ENCODE peak calls at places on chromosome 20, in four cellular contexts. I, W, S and N are unnamed samples.

GRCh38 chr20:32168184-32168910 is 39.2 kb downstream of the PLAGL2 start:
- DNase-seq in S (no peak), W (peak), I (no peak), N (no peak)

GRCh38 chr20:17445561-17445960 is 85.6 kb downstream of the BFSP1 start:
- DNase-seq in W (no peak), I (no peak), S (peak), N (no peak)

GRCh38 chr20:17023811-17024210 is 203.0 kb upstream of the PCSK2 start:
- DNase-seq in I (no peak), W (no peak), S (no peak), N (no peak)

GRCh38 chr20:57478176-57478575 is 46.8 kb downstream of the CTCFL start:
- DNase-seq in W (no peak), S (no peak), I (no peak), N (no peak)

GRCh38 chr20:46683939-46684750 is 5.1 kb downstream of the TP53RK start:
- DNase-seq in S (peak), I (peak), W (peak), N (peak)

GRCh38 chr20:18684775-18685174 is 96.9 kb downstream of the DTD1 start:
- DNase-seq in S (no peak), I (no peak), W (no peak), N (no peak)

GRCh38 chr20:25389381-25389857 is 1.2 kb downstream of the ABHD12 start:
- DNase-seq in I (no peak), W (no peak), S (no peak), N (no peak)

GRCh38 chr20:44626278-44626677 is 25.2 kb downstream of the ADA start:
- DNase-seq in W (no peak), S (no peak), I (no peak), N (no peak)

GRCh38 chr20:44287272-44288097 is 23.5 kb downstream of the FITM2 start:
- DNase-seq in S (no peak), I (no peak), W (no peak), N (no peak)

GRCh38 chr20:61330441-61330840 is 78.4 kb downstream of the CDH4 start:
- DNase-seq in S (no peak), W (no peak), I (no peak), N (no peak)

GRCh38 chr20:17640875-17641378 is 41.1 kb downstream of the RRBP1 start:
- DNase-seq in W (no peak), S (no peak), I (no peak), N (no peak)

GRCh38 chr20:19260412-19261090 is 48.1 kb downstream of the SLC24A3 start:
- DNase-seq in W (no peak), I (no peak), S (no peak), N (no peak)

GRCh38 chr20:3889489-3890409 is 562 bp downstream of the PANK2 start:
- DNase-seq in I (peak), W (peak), S (peak), N (peak)

GRCh38 chr20:19070036-19070435 is 142.4 kb upstream of the SLC24A3 start:
- DNase-seq in W (no peak), I (no peak), S (no peak), N (no peak)

GRCh38 chr20:47358672-47359532 is 2.4 kb upstream of the ZMYND8 start:
- DNase-seq in W (peak), S (peak), I (peak), N (peak)

GRCh38 chr20:22652685-22653568 is 68.6 kb upstream of the FOXA2 start:
- DNase-seq in S (no peak), W (no peak), I (no peak), N (no peak)

GRCh38 chr20:56875052-56875663 is 246.1 kb downstream of the TFAP2C start:
- DNase-seq in I (no peak), W (peak), S (no peak), N (no peak)

GRCh38 chr20:46376196-46376785 is 30.1 kb downstream of the ELMO2 start:
- DNase-seq in I (no peak), S (no peak), W (no peak), N (no peak)

DNA sequence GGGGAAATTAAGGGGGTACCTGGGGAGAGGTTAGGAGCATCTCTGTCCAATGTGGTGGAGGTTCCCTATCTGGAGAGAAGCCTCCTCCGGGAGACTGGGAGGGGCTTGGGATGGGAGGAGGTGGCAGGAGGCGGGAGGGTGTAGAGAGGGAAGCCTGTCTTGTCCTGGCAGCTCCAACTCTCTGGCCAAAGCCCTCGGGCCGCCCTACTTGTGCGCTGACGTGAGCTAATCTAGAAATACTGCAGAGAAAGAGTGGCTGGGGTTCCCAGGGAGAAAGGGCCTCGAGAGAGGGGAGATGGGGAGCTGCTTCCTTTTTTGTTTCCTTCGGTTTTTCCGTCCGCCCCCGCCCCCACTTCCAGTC is 1.6 kb upstream of the SLC32A1 start:
- DNase-seq in W (no peak), I (no peak), S (no peak), N (no peak)
- TF ChIP-seq EP300 in W (no peak), I (no peak), S (no peak), N (no peak)

GRCh38 chr20:49431345-49431744 is 51.1 kb downstream of the KCNB1 start:
- DNase-seq in S (no peak), I (no peak), W (no peak), N (no peak)

GRCh38 chr20:49435639-49436038 is 46.8 kb downstream of the KCNB1 start:
- DNase-seq in I (no peak), S (no peak), W (no peak), N (no peak)

GRCh38 chr20:49433387-49433786 is 49.1 kb downstream of the KCNB1 start:
- DNase-seq in S (no peak), W (no peak), I (no peak), N (no peak)

GRCh38 chr20:49430320-49430719 is 52.1 kb downstream of the KCNB1 start:
- DNase-seq in I (no peak), W (no peak), S (no peak), N (no peak)

DNA sequence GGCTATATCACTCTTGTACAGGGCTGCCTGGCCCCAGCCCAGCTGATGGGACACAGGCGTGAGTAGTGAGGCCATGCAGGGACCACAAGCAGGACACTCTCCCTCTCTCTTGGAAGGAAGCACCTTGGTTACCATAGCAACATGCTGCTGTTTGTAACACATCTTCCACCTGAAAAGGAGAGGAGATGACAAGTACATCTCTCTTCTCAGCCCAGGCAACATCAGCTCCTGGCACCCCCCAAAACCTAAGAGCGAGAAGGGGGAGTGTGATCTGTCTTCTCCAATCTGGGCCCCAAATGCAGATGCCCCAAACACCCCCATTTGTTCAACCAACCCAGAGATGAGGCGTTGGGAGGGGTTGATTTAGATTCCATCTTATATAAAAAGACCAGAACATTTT is 49.9 kb downstream of the KCNB1 start:
- DNase-seq in S (no peak), W (no peak), I (no peak), N (no peak)
- TF ChIP-seq EP300 in S (no peak), W (no peak), I (no peak), N (no peak)

GRCh38 chr20:52974155-52974554 is 2.0 kb downstream of the TSHZ2 start:
- DNase-seq in W (no peak), I (no peak), S (peak), N (no peak)
- TF ChIP-seq EP300 in W (no peak), I (no peak), S (no peak), N (no peak)

DNA sequence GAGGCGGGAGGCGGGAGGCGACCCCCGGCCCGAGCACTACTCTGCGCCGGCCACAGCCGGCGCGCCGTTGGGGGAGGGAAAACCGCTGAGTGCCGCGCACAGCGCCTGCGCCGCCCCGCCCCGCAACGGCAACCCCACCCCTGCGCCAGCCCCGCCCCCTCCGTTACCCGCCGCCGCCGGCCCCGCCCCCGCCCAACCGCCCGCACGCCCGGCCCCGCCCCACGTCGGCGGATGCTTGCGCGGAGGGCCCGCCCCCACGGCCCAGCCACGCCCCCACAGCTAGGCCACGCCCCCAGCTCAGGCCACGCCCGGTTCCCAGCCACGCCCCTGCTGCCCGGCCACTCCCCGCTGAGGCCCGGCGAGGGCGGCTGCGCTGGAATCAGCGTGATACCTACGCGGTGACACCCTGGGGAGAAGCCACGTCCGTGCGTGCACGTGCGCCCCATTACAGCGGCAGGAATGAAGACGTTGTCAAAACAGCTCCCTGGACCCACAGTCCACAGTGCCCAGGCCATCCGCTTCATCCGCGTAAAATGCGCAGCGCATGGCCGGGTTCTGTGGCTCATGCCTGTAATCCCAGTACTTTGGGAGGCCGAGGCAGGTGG is at the start of gene TCFL5:
- DNase-seq in I (peak), S (peak), W (peak), N (peak)
- TF ChIP-seq EP300 in I (peak), S (no peak), W (peak), N (no peak)